ENCODE peak calls at places on chromosome 9, in eight cellular contexts. L, Z, B, O, A, J, I and E are unnamed samples.

GRCh38 chr9:87140605-87141109 is 193.4 kb upstream of the GAS1 start:
- DNase-seq in L (no peak), Z (no peak), B (no peak), O (no peak), A (no peak), J (no peak), I (no peak), E (no peak)

GRCh38 chr9:125558453-125559084 is 148.4 kb downstream of the MAPKAP1 start:
- DNase-seq in L (peak; percentile 84), Z (peak; percentile 79), B (peak; percentile 67), O (peak; percentile 89), A (peak; percentile 66), J (peak; percentile 60), I (peak; percentile 69), E (peak; percentile 68)

GRCh38 chr9:131951155-131951554 is 128.5 kb downstream of the MED27 start:
- DNase-seq in L (no peak), Z (no peak), B (no peak), O (no peak), A (no peak), J (no peak), I (no peak), E (no peak)

GRCh38 chr9:3125602-3126392 is 281.9 kb upstream of the PUM3 start:
- DNase-seq in L (no peak), Z (no peak), B (no peak), O (no peak), A (no peak), J (no peak), I (no peak), E (no peak)

GRCh38 chr9:114372971-114373591 is 14.7 kb downstream of the AKNA start:
- DNase-seq in L (no peak), Z (no peak), B (peak; percentile 69), O (no peak), A (no peak), J (no peak), I (peak; percentile 43), E (peak; percentile 79)

GRCh38 chr9:103798620-103799019 is 295.5 kb upstream of the SMC2 start:
- DNase-seq in L (no peak), Z (no peak), B (no peak), O (peak; percentile 30), A (peak; percentile 1), J (peak; percentile 42), I (no peak), E (no peak)

GRCh38 chr9:98097836-98098235 is 21.2 kb downstream of the TRIM14 start:
- DNase-seq in L (peak; percentile 26), Z (no peak), B (no peak), O (no peak), A (no peak), J (no peak), I (no peak), E (no peak)

GRCh38 chr9:21974542-21975409 is 19.4 kb downstream of the CDKN2A start:
- DNase-seq in L (peak; percentile 90), Z (no peak), B (peak; percentile 61), O (peak; percentile 80), A (no peak), J (peak; percentile 56), I (peak; percentile 70), E (peak; percentile 39)

GRCh38 chr9:69376651-69377050 is 51.6 kb downstream of the ENTREP1 start:
- DNase-seq in L (no peak), Z (no peak), B (peak; percentile 33), O (peak; percentile 76), A (no peak), J (peak; percentile 94), I (peak; percentile 68), E (no peak)

GRCh38 chr9:14710804-14711203 is 11.7 kb downstream of the CER1 start:
- DNase-seq in L (no peak), Z (no peak), B (no peak), O (no peak), A (no peak), J (peak; percentile 42), I (no peak), E (no peak)

GRCh38 chr9:6565312-6565711 is 80.2 kb downstream of the GLDC start:
- DNase-seq in L (no peak), Z (no peak), B (no peak), O (no peak), A (no peak), J (no peak), I (no peak), E (no peak)

GRCh38 chr9:99197987-99198386 is 23.8 kb downstream of the ALG2 start:
- DNase-seq in L (peak; percentile 63), Z (no peak), B (no peak), O (peak; percentile 22), A (no peak), J (no peak), I (no peak), E (no peak)

GRCh38 chr9:120894404-120895226 is 17.6 kb upstream of the PHF19 start:
- DNase-seq in L (peak; percentile 80), Z (no peak), B (peak; percentile 50), O (no peak), A (no peak), J (peak; percentile 14), I (peak; percentile 39), E (no peak)

GRCh38 chr9:124683043-124683442 is 88.1 kb downstream of the NR6A1 start:
- DNase-seq in L (no peak), Z (no peak), B (no peak), O (no peak), A (no peak), J (no peak), I (no peak), E (no peak)

GRCh38 chr9:89961616-89962341 is 357.0 kb downstream of the GADD45G start:
- DNase-seq in L (no peak), Z (no peak), B (no peak), O (no peak), A (no peak), J (peak; percentile 66), I (no peak), E (no peak)

GRCh38 chr9:23829580-23830458 is 3.8 kb upstream of the ELAVL2 start:
- DNase-seq in L (peak; percentile 80), Z (no peak), B (no peak), O (peak; percentile 63), A (peak; percentile 1), J (no peak), I (no peak), E (no peak)

GRCh38 chr9:127661342-127661741 is 45.4 kb upstream of the CFAP157 start:
- DNase-seq in L (no peak), Z (no peak), B (no peak), O (peak; percentile 25), A (no peak), J (no peak), I (no peak), E (no peak)

GRCh38 chr9:138099803-138100598 is 222.4 kb downstream of the CACNA1B start:
- DNase-seq in L (peak; percentile 24), Z (no peak), B (peak; percentile 14), O (no peak), A (no peak), J (no peak), I (no peak), E (no peak)

GRCh38 chr9:77926314-77926959 is 105.2 kb downstream of the GNAQ start:
- DNase-seq in L (no peak), Z (no peak), B (no peak), O (no peak), A (no peak), J (peak; percentile 87), I (no peak), E (no peak)

GRCh38 chr9:92663126-92663525 is 6.8 kb downstream of the IPPK start:
- DNase-seq in L (no peak), Z (no peak), B (no peak), O (no peak), A (no peak), J (no peak), I (no peak), E (no peak)
- H3K36me3 ChIP-seq in L (peaks cover 4% of the 10 kb centered on the region), Z (no peaks in the 10 kb centered on the region), B (peaks cover 2% of the 10 kb centered on the region), O (no peaks in the 10 kb centered on the region), A (peaks cover 2% of the 10 kb centered on the region), J (no peaks in the 10 kb centered on the region), I (peaks cover 4% of the 10 kb centered on the region), E (no peaks in the 10 kb centered on the region)

GRCh38 chr9:1051286-1052118 is 1.3 kb downstream of the DMRT2 start:
- DNase-seq in L (peak; percentile 59), Z (peak; percentile 16), B (peak; percentile 38), O (peak; percentile 82), A (no peak), J (no peak), I (no peak), E (peak; percentile 62)

GRCh38 chr9:1048853-1049252 is 1.3 kb upstream of the DMRT2 start:
- DNase-seq in L (no peak), Z (no peak), B (no peak), O (peak; percentile 48), A (no peak), J (no peak), I (no peak), E (no peak)

GRCh38 chr9:1047605-1048235 is 2.4 kb upstream of the DMRT2 start:
- DNase-seq in L (no peak), Z (no peak), B (no peak), O (no peak), A (no peak), J (no peak), I (no peak), E (no peak)

GRCh38 chr9:1050125-1050895 is at the start of gene DMRT2:
- DNase-seq in L (peak; percentile 57), Z (peak; percentile 92), B (peak; percentile 78), O (peak; percentile 98), A (peak; percentile 51), J (peak; percentile 40), I (peak; percentile 69), E (peak; percentile 93)

DNA sequence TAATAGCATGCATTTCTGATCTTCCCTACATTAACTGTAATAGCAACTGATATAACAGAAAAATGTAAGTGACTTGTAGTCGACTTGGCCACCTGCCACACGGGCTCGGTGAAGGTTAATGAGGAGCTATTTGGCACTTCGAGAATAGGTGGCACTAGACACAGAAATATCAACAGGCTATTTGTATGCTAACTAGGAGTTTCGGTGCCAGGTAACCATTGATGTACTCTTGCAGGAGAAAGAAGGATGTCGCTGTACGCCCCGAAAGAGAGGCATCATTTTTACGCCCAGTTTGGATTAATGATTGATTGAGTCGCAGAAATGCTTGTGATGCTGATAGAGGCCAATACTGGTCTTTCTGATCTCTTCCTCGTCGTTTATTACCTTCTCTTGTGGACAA is 516 bp upstream of the DMRT2 start:
- DNase-seq in L (no peak), Z (no peak), B (no peak), O (no peak), A (no peak), J (no peak), I (no peak), E (peak; percentile 33)
- H3K4me1 ChIP-seq in L (no peaks in the 10 kb centered on the region), Z (peaks cover 4% of the 10 kb centered on the region), B (peaks cover 67% of the 10 kb centered on the region), O (peaks cover 2% of the 10 kb centered on the region), A (no peaks in the 10 kb centered on the region), J (no peaks in the 10 kb centered on the region), I (peaks cover 4% of the 10 kb centered on the region), E (peaks cover 56% of the 10 kb centered on the region)

DNA sequence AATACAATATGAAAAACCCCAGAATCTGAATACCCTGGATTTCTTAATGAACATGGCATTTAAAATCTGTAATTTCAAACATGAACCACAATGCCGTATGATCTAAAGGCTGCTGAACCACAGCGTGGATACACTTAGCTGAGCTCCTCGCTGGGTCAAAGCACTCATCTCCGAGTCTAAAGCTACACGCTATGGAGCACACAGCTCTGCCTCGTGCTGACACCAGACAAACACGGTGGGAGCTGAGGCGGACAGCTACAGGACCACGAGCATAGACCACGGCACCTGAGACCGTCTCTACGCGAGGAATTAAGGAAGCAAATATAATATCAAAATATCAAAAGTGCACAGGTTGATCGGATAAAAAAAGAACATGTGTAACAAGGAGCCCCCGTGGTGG is 42.8 kb upstream of the IPPK start:
- DNase-seq in L (no peak), Z (no peak), B (no peak), O (no peak), A (no peak), J (no peak), I (no peak), E (no peak)
- H3K36me3 ChIP-seq in L (peaks cover 71% of the 10 kb centered on the region), Z (no peaks in the 10 kb centered on the region), B (peaks cover 57% of the 10 kb centered on the region), O (peaks cover 21% of the 10 kb centered on the region), A (peaks cover 30% of the 10 kb centered on the region), J (peaks cover 24% of the 10 kb centered on the region), I (peaks cover 52% of the 10 kb centered on the region), E (peaks cover 25% of the 10 kb centered on the region)

GRCh38 chr9:136796238-136796774 is at the start of gene CCDC183:
- DNase-seq in L (no peak), Z (no peak), B (no peak), O (no peak), A (no peak), J (no peak), I (no peak), E (no peak)
- H3K4me1 ChIP-seq in L (peaks cover 20% of the 10 kb centered on the region), Z (peaks cover 51% of the 10 kb centered on the region), B (peaks cover 82% of the 10 kb centered on the region), O (peaks cover 8% of the 10 kb centered on the region), A (peaks cover 73% of the 10 kb centered on the region), J (peaks cover 15% of the 10 kb centered on the region), I (no peaks in the 10 kb centered on the region), E (peaks cover 77% of the 10 kb centered on the region)